ENCODE peak calls at places on chromosomes 2 and 18, in five cellular contexts. O, Y, S, A and Z are unnamed samples.

GRCh38 chr2:119282966-119283511 is 59.4 kb downstream of the STEAP3 start:
- DNase-seq in A (peak; percentile 73), O (no peak), Y (no peak), S (no peak), Z (peak; percentile 90)

GRCh38 chr2:10882568-10882967 is 29.2 kb upstream of the KCNF1 start:
- DNase-seq in Y (no peak), S (no peak), A (no peak), O (no peak), Z (no peak)

GRCh38 chr2:239167766-239168444 is 232.9 kb downstream of the HDAC4 start:
- DNase-seq in Y (no peak), S (peak; percentile 55), A (peak; percentile 4), O (no peak), Z (no peak)

GRCh38 chr2:67018318-67018717 is 378.8 kb upstream of the ETAA1 start:
- DNase-seq in O (no peak), Y (no peak), A (no peak), S (no peak), Z (no peak)

GRCh38 chr2:44713170-44713569 is 228.3 kb upstream of the SIX3 start:
- DNase-seq in Y (peak; percentile 61), A (no peak), O (no peak), S (peak; percentile 79), Z (no peak)

GRCh38 chr2:144796956-144797355 is 277.0 kb upstream of the ZEB2 start:
- DNase-seq in Y (no peak), A (no peak), S (no peak), O (no peak), Z (no peak)

GRCh38 chr2:36408198-36408703 is 52.7 kb downstream of the CRIM1 start:
- DNase-seq in S (peak; percentile 75), A (peak; percentile 49), O (no peak), Y (no peak), Z (no peak)

GRCh38 chr2:170651603-170652002 is 63.5 kb upstream of the SP5 start:
- DNase-seq in Y (no peak), A (no peak), S (no peak), O (no peak), Z (no peak)

GRCh38 chr2:239639366-239640185 is 238.8 kb upstream of the HDAC4 start:
- DNase-seq in S (no peak), O (no peak), A (no peak), Y (no peak), Z (peak; percentile 86)

GRCh38 chr2:106336740-106337139 is 131.5 kb downstream of the RGPD3 start:
- DNase-seq in Y (no peak), O (no peak), A (no peak), S (no peak), Z (no peak)

GRCh38 chr2:38116762-38117161 is 40.8 kb upstream of the CYP1B1 start:
- DNase-seq in O (no peak), A (no peak), S (no peak), Y (no peak), Z (peak; percentile 34)

GRCh38 chr2:37631698-37632097 is 39.7 kb downstream of the CDC42EP3 start:
- DNase-seq in A (no peak), S (no peak), Y (no peak), O (no peak), Z (no peak)

GRCh38 chr2:80102026-80102425 is 202.5 kb downstream of the LRRTM1 start:
- DNase-seq in Y (no peak), S (no peak), O (no peak), A (no peak), Z (no peak)

GRCh38 chr18:28176933-28177827 is at the start of gene CDH2:
- DNase-seq in S (peak; percentile 83), O (no peak), Y (no peak), A (peak; percentile 83), Z (no peak)

GRCh38 chr2:148202237-148202636 is 181.3 kb downstream of the MBD5 start:
- DNase-seq in S (no peak), Y (no peak), O (no peak), A (no peak), Z (no peak)

GRCh38 chr2:148207111-148207510 is 186.2 kb downstream of the MBD5 start:
- DNase-seq in Y (no peak), O (no peak), A (no peak), S (no peak), Z (no peak)

GRCh38 chr2:148201075-148202004 is 180.4 kb downstream of the MBD5 start:
- DNase-seq in S (no peak), O (peak; percentile 42), A (peak; percentile 44), Y (peak; percentile 55), Z (no peak)
- TF ChIP-seq CTCF in S (peak; percentile 42), O (peak; percentile 65), A (peak; percentile 21), Y (no peak), Z (peak; percentile 61)

GRCh38 chr2:71060871-71061270 is 7.6 kb upstream of the NAGK start:
- DNase-seq in A (no peak), S (no peak), Y (no peak), O (no peak), Z (no peak)

GRCh38 chr2:71066856-71067255 is 1.6 kb upstream of the NAGK start:
- DNase-seq in O (no peak), Y (no peak), A (no peak), S (no peak), Z (no peak)

GRCh38 chr2:71064754-71065621 is 3.5 kb upstream of the NAGK start:
- DNase-seq in Y (peak; percentile 59), O (no peak), A (no peak), S (peak; percentile 70), Z (no peak)

GRCh38 chr2:71063216-71063615 is 5.2 kb upstream of the NAGK start:
- DNase-seq in O (no peak), A (no peak), S (peak; percentile 56), Y (no peak), Z (no peak)

GRCh38 chr2:71064110-71064611 is 4.3 kb upstream of the NAGK start:
- DNase-seq in O (no peak), Y (no peak), S (peak; percentile 76), A (no peak), Z (no peak)
- TF ChIP-seq POLR2A in O (no peak), Y (no peak), S (no peak), A (no peak), Z (no peak)

GRCh38 chr2:19745318-19746136 is 156.3 kb downstream of the TTC32 start:
- DNase-seq in S (no peak), A (no peak), O (no peak), Y (no peak), Z (no peak)

GRCh38 chr2:19743641-19744040 is 158.1 kb downstream of the TTC32 start:
- DNase-seq in O (no peak), A (no peak), S (no peak), Y (no peak), Z (no peak)

GRCh38 chr2:19746137-19746585 is 155.6 kb downstream of the TTC32 start:
- DNase-seq in O (no peak), S (no peak), A (no peak), Y (no peak), Z (no peak)

GRCh38 chr2:19746611-19747309 is 155.0 kb downstream of the TTC32 start:
- DNase-seq in Y (no peak), O (no peak), A (no peak), S (no peak), Z (no peak)

GRCh38 chr2:19744456-19744855 is 157.3 kb downstream of the TTC32 start:
- DNase-seq in O (no peak), A (no peak), Y (no peak), S (no peak), Z (no peak)
- H3K27me3 ChIP-seq in O (no peaks in the 10 kb centered on the region), A (no peaks in the 10 kb centered on the region), Y (no peaks in the 10 kb centered on the region), S (no peaks in the 10 kb centered on the region), Z (no peaks in the 10 kb centered on the region)

DNA sequence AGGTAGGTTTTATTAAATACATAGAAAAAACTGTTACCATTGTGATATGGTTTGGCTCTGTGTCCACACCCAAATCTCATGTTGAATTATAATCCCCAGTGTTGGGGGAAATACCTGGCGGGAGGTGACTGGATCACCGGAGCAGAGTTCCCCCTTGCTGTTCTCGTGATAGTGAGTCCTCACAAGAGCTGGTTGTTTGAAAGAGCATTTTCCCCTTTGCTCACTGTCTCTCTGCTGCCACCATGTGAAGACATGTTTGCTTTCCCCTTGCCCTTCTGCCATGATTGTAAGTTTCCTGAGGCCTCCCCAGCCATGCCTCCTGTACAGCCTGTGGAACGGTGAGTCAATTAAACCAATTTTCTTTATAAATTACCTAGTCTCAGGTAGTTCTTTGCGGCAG is 352.7 kb upstream of the SLC39A10 start:
- DNase-seq in S (no peak), O (peak; percentile 19), Y (no peak), A (no peak), Z (no peak)
- TF ChIP-seq CTCF in S (no peak), O (peak; percentile 15), Y (no peak), A (no peak), Z (no peak)